ENCODE peak calls at places on chromosomes 16 and 17, in four cellular contexts. O is neural progenitor cell, D is GM23338, C is foreskin fibroblast. W is an unnamed sample.

GRCh38 chr16:50611332-50611934 is 63.2 kb downstream of the NKD1 start:
- DNase-seq in O (no peak), D (no peak), C (no peak), W (no peak)

GRCh38 chr17:32873114-32873513 is 3.8 kb downstream of the MYO1D start:
- DNase-seq in C (no peak), O (no peak), D (no peak), W (no peak)

GRCh38 chr16:57694556-57695377 is at the start of gene DRC7:
- DNase-seq in C (peak), D (peak), O (peak), W (peak)

GRCh38 chr16:2821483-2822157 is 4.6 kb downstream of the PRSS21 start:
- DNase-seq in D (no peak), C (peak), O (no peak), W (peak)

GRCh38 chr17:78226752-78227454 is 4.5 kb upstream of the TMEM235 start:
- DNase-seq in O (no peak), D (no peak), C (no peak), W (no peak)

GRCh38 chr16:68287276-68288251 is 23.2 kb downstream of the SLC7A6OS start:
- DNase-seq in O (no peak), D (no peak), C (peak), W (peak)

GRCh38 chr17:66889480-66890230 is 54.7 kb downstream of the CACNG5 start:
- DNase-seq in O (no peak), C (no peak), D (no peak), W (no peak)

GRCh38 chr17:80762076-80762475 is 217.4 kb downstream of the RPTOR start:
- DNase-seq in D (no peak), C (no peak), O (no peak), W (no peak)

GRCh38 chr17:45282683-45283644 is 21.1 kb upstream of the SPATA32 start:
- DNase-seq in O (no peak), D (no peak), C (peak), W (no peak)

GRCh38 chr17:76599699-76600460 is 14.2 kb upstream of the ST6GALNAC2 start:
- DNase-seq in O (no peak), D (no peak), C (no peak), W (no peak)

GRCh38 chr17:18139949-18140348 is 31.4 kb downstream of the MYO15A start:
- DNase-seq in D (peak), C (peak), O (peak), W (peak)

GRCh38 chr17:74005790-74006189 is 197.7 kb upstream of the RPL38 start:
- DNase-seq in D (no peak), C (no peak), O (no peak), W (no peak)

GRCh38 chr16:1990336-1991134 is 765 bp downstream of the SYNGR3 start:
- DNase-seq in O (peak), C (no peak), D (peak), W (no peak)

GRCh38 chr17:38656959-38657823 is 17.6 kb downstream of the EPOP start:
- DNase-seq in D (no peak), O (peak), C (no peak), W (no peak)